ENCODE peak calls at places on chromosomes 12 and 14, in four cellular contexts. One of them, this sample, is unnamed.

GRCh38 chr12:54028324-54029201 is at the start of gene HOXC6:
- DNase-seq in adrenal gland: peak; percentile 86
- DNase-seq in anterior cingulate cortex: no peak
- DNase-seq in GOT3: no peak
- DNase-seq in this sample: no peak

GRCh38 chr12:27081668-27082091 is 698 bp downstream of the C12orf71 start:
- DNase-seq in anterior cingulate cortex: no peak
- DNase-seq in GOT3: no peak
- DNase-seq in adrenal gland: no peak
- DNase-seq in this sample: no peak

GRCh38 chr14:89293349-89293916 is 123.6 kb downstream of the FOXN3 start:
- DNase-seq in GOT3: no peak
- DNase-seq in anterior cingulate cortex: no peak
- DNase-seq in adrenal gland: no peak
- DNase-seq in this sample: no peak

GRCh38 chr12:113359133-113359938 is 949 bp downstream of the PLBD2 start:
- DNase-seq in GOT3: no peak
- DNase-seq in anterior cingulate cortex: peak; percentile 77
- DNase-seq in adrenal gland: peak; percentile 87
- DNase-seq in this sample: peak; percentile 43

GRCh38 chr14:70116278-70116677 is 72.5 kb downstream of the SLC8A3 start:
- DNase-seq in anterior cingulate cortex: no peak
- DNase-seq in GOT3: no peak
- DNase-seq in adrenal gland: no peak
- DNase-seq in this sample: no peak

GRCh38 chr12:20548592-20548991 is 146.5 kb upstream of the SLCO1C1 start:
- DNase-seq in anterior cingulate cortex: no peak
- DNase-seq in adrenal gland: no peak
- DNase-seq in GOT3: no peak
- DNase-seq in this sample: no peak

GRCh38 chr12:2960432-2960956 is 1.3 kb downstream of the TEAD4 start:
- DNase-seq in adrenal gland: no peak
- DNase-seq in anterior cingulate cortex: no peak
- DNase-seq in GOT3: no peak
- DNase-seq in this sample: peak; percentile 34

GRCh38 chr14:33676135-33676566 is 274.7 kb downstream of the EGLN3 start:
- DNase-seq in GOT3: no peak
- DNase-seq in anterior cingulate cortex: no peak
- DNase-seq in adrenal gland: no peak
- DNase-seq in this sample: peak; percentile 12

GRCh38 chr14:102805454-102805891 is 28.2 kb downstream of the TRAF3 start:
- DNase-seq in GOT3: no peak
- DNase-seq in adrenal gland: no peak
- DNase-seq in anterior cingulate cortex: no peak
- DNase-seq in this sample: no peak

GRCh38 chr12:132764231-132764630 is 2.6 kb upstream of the ANKLE2 start:
- DNase-seq in adrenal gland: no peak
- DNase-seq in anterior cingulate cortex: no peak
- DNase-seq in GOT3: no peak
- DNase-seq in this sample: no peak

GRCh38 chr12:103172447-103173112 is 215.1 kb downstream of the ASCL1 start:
- DNase-seq in GOT3: no peak
- DNase-seq in anterior cingulate cortex: no peak
- DNase-seq in adrenal gland: no peak
- DNase-seq in this sample: no peak

GRCh38 chr12:67826148-67826547 is 163.1 kb upstream of the IFNG-AS1 start:
- DNase-seq in GOT3: no peak
- DNase-seq in anterior cingulate cortex: no peak
- DNase-seq in adrenal gland: no peak
- DNase-seq in this sample: no peak

GRCh38 chr12:132439333-132439904 is 50.5 kb upstream of the FBRSL1 start:
- DNase-seq in anterior cingulate cortex: no peak
- DNase-seq in GOT3: no peak
- DNase-seq in adrenal gland: no peak
- DNase-seq in this sample: no peak

This sample was measured in body of pancreas.